ENCODE peak calls at places on chromosome 22, in eight cellular contexts. One of them, this sample, is unnamed.

GRCh38 chr22:23178512-23179254 is 1.6 kb upstream of the BCR start:
- DNase-seq in body of pancreas: peak; percentile 60
- DNase-seq in endodermal cell: peak; percentile 90
- DNase-seq in neural progenitor cell: peak; percentile 84
- DNase-seq in neuronal stem cell: no peak
- DNase-seq in RWPE2: no peak
- DNase-seq in psoas muscle: peak; percentile 60
- DNase-seq in uterus: peak; percentile 74
- DNase-seq in this sample: peak; percentile 81

GRCh38 chr22:24391836-24392217 is 35.6 kb upstream of the ADORA2A start:
- DNase-seq in body of pancreas: no peak
- DNase-seq in endodermal cell: no peak
- DNase-seq in neural progenitor cell: no peak
- DNase-seq in neuronal stem cell: no peak
- DNase-seq in RWPE2: no peak
- DNase-seq in psoas muscle: no peak
- DNase-seq in uterus: no peak
- DNase-seq in this sample: no peak

GRCh38 chr22:19705181-19705934 is 8.9 kb upstream of the SEPTIN5 start:
- DNase-seq in body of pancreas: no peak
- DNase-seq in endodermal cell: peak; percentile 96
- DNase-seq in neural progenitor cell: peak; percentile 67
- DNase-seq in neuronal stem cell: no peak
- DNase-seq in RWPE2: peak; percentile 47
- DNase-seq in psoas muscle: no peak
- DNase-seq in uterus: no peak
- DNase-seq in this sample: no peak

GRCh38 chr22:45376009-45376408 is 37.4 kb downstream of the SMC1B start:
- DNase-seq in body of pancreas: no peak
- DNase-seq in endodermal cell: no peak
- DNase-seq in neural progenitor cell: no peak
- DNase-seq in neuronal stem cell: no peak
- DNase-seq in RWPE2: no peak
- DNase-seq in psoas muscle: no peak
- DNase-seq in uterus: no peak
- DNase-seq in this sample: no peak

GRCh38 chr22:20463324-20464095 is 25.9 kb upstream of the SCARF2 start:
- DNase-seq in body of pancreas: no peak
- DNase-seq in endodermal cell: no peak
- DNase-seq in neural progenitor cell: no peak
- DNase-seq in neuronal stem cell: no peak
- DNase-seq in RWPE2: no peak
- DNase-seq in psoas muscle: peak; percentile 28
- DNase-seq in uterus: no peak
- DNase-seq in this sample: no peak

GRCh38 chr22:19598054-19598855 is 74.0 kb upstream of the CLDN5 start:
- DNase-seq in body of pancreas: no peak
- DNase-seq in endodermal cell: no peak
- DNase-seq in neural progenitor cell: no peak
- DNase-seq in neuronal stem cell: no peak
- DNase-seq in RWPE2: no peak
- DNase-seq in psoas muscle: no peak
- DNase-seq in uterus: no peak
- DNase-seq in this sample: no peak

GRCh38 chr22:39994566-39995345 is at the start of gene FAM83F:
- DNase-seq in body of pancreas: peak; percentile 69
- DNase-seq in endodermal cell: peak; percentile 86
- DNase-seq in neural progenitor cell: peak; percentile 78
- DNase-seq in neuronal stem cell: no peak
- DNase-seq in RWPE2: no peak
- DNase-seq in psoas muscle: no peak
- DNase-seq in uterus: no peak
- DNase-seq in this sample: peak; percentile 24

GRCh38 chr22:32590556-32590955 is 115.9 kb downstream of the FBXO7 start:
- DNase-seq in body of pancreas: no peak
- DNase-seq in endodermal cell: no peak
- DNase-seq in neural progenitor cell: no peak
- DNase-seq in neuronal stem cell: no peak
- DNase-seq in RWPE2: no peak
- DNase-seq in psoas muscle: no peak
- DNase-seq in uterus: no peak
- DNase-seq in this sample: no peak

GRCh38 chr22:19120829-19121630 is 1.2 kb downstream of the DGCR2 start:
- DNase-seq in body of pancreas: peak; percentile 83
- DNase-seq in endodermal cell: peak; percentile 81
- DNase-seq in neural progenitor cell: peak; percentile 46
- DNase-seq in neuronal stem cell: no peak
- DNase-seq in RWPE2: no peak
- DNase-seq in psoas muscle: no peak
- DNase-seq in uterus: no peak
- DNase-seq in this sample: peak; percentile 67

GRCh38 chr22:45192701-45193187 is 29.0 kb downstream of the NUP50 start:
- DNase-seq in body of pancreas: no peak
- DNase-seq in endodermal cell: peak; percentile 85
- DNase-seq in neural progenitor cell: peak; percentile 68
- DNase-seq in neuronal stem cell: no peak
- DNase-seq in RWPE2: no peak
- DNase-seq in psoas muscle: no peak
- DNase-seq in uterus: no peak
- DNase-seq in this sample: peak; percentile 80

GRCh38 chr22:22754268-22754657 is 109.8 kb downstream of the GGTLC2 start:
- DNase-seq in body of pancreas: no peak
- DNase-seq in endodermal cell: no peak
- DNase-seq in neural progenitor cell: no peak
- DNase-seq in neuronal stem cell: no peak
- DNase-seq in RWPE2: no peak
- DNase-seq in psoas muscle: no peak
- DNase-seq in uterus: no peak
- DNase-seq in this sample: no peak

GRCh38 chr22:22810018-22810427 is 77.6 kb upstream of the IGLL5 start:
- DNase-seq in body of pancreas: peak; percentile 35
- DNase-seq in endodermal cell: peak; percentile 89
- DNase-seq in neural progenitor cell: peak; percentile 82
- DNase-seq in neuronal stem cell: no peak
- DNase-seq in RWPE2: no peak
- DNase-seq in psoas muscle: peak; percentile 52
- DNase-seq in uterus: no peak
- DNase-seq in this sample: peak; percentile 58

GRCh38 chr22:21568207-21569075 is 927 bp downstream of the UBE2L3 start:
- DNase-seq in body of pancreas: peak; percentile 17
- DNase-seq in endodermal cell: peak; percentile 73
- DNase-seq in neural progenitor cell: peak; percentile 59
- DNase-seq in neuronal stem cell: no peak
- DNase-seq in RWPE2: no peak
- DNase-seq in psoas muscle: no peak
- DNase-seq in uterus: no peak
- DNase-seq in this sample: peak; percentile 49

GRCh38 chr22:19336133-19337075 is 44.9 kb upstream of the CLTCL1 start:
- DNase-seq in body of pancreas: no peak
- DNase-seq in endodermal cell: no peak
- DNase-seq in neural progenitor cell: no peak
- DNase-seq in neuronal stem cell: no peak
- DNase-seq in RWPE2: no peak
- DNase-seq in psoas muscle: no peak
- DNase-seq in uterus: no peak
- DNase-seq in this sample: no peak

GRCh38 chr22:45318558-45319318 is 9.0 kb downstream of the FAM118A start:
- DNase-seq in body of pancreas: no peak
- DNase-seq in endodermal cell: no peak
- DNase-seq in neural progenitor cell: peak; percentile 32
- DNase-seq in neuronal stem cell: no peak
- DNase-seq in RWPE2: no peak
- DNase-seq in psoas muscle: no peak
- DNase-seq in uterus: no peak
- DNase-seq in this sample: no peak

GRCh38 chr22:41021039-41021654 is 70.0 kb downstream of the RBX1 start:
- DNase-seq in body of pancreas: peak; percentile 3
- DNase-seq in endodermal cell: peak; percentile 70
- DNase-seq in neural progenitor cell: peak; percentile 10
- DNase-seq in neuronal stem cell: no peak
- DNase-seq in RWPE2: no peak
- DNase-seq in psoas muscle: peak; percentile 13
- DNase-seq in uterus: peak; percentile 24
- DNase-seq in this sample: peak; percentile 54

GRCh38 chr22:31947296-31947695 is 3.0 kb downstream of the YWHAH start:
- DNase-seq in body of pancreas: peak; percentile 36
- DNase-seq in endodermal cell: no peak
- DNase-seq in neural progenitor cell: no peak
- DNase-seq in neuronal stem cell: no peak
- DNase-seq in RWPE2: no peak
- DNase-seq in psoas muscle: no peak
- DNase-seq in uterus: no peak
- DNase-seq in this sample: no peak

DNA sequence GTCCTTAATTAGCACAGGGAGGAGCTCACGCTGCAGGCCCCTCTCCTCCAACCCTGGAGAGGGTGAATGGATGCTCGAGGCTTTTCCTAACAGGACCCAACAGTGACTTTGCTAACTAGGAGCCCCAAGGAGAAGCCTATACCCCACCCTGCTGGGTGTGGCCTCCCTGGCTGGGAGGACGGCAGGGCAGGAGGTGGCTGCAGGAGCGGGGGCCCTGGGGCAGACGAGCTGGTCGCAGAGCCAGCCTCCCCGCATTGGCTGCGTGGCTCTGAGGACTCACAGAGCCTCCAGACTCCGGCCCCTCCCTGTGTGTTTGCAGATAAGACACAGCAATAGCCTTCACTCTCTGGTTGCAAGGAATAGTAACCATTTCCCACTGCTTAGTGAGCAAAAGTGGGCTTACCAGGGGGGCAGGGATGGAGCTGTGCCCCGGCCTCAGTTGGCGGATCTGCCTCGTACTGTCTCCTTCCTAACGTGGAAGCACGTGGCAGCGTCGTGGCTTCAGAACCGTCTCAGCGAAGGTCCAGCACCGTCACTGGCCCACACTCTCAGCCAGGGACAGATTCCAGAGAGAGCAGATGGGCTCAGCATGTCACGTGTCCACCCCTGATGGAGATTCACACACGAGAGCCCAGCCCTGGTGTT is 1087.5 kb downstream of the BRD1 start:
- DNase-seq in body of pancreas: no peak
- DNase-seq in endodermal cell: no peak
- DNase-seq in neural progenitor cell: no peak
- DNase-seq in neuronal stem cell: no peak
- DNase-seq in RWPE2: no peak
- DNase-seq in psoas muscle: no peak
- DNase-seq in uterus: no peak
- DNase-seq in this sample: peak; percentile 1
- H3K9me3 ChIP-seq in body of pancreas: no peaks in the 10 kb centered on the region
- H3K9me3 ChIP-seq in endodermal cell: no peaks in the 10 kb centered on the region
- H3K9me3 ChIP-seq in neural progenitor cell: no peaks in the 10 kb centered on the region
- H3K9me3 ChIP-seq in neuronal stem cell: no peaks in the 10 kb centered on the region
- H3K9me3 ChIP-seq in RWPE2: no peaks in the 10 kb centered on the region
- H3K9me3 ChIP-seq in psoas muscle: no peaks in the 10 kb centered on the region
- H3K9me3 ChIP-seq in uterus: no peaks in the 10 kb centered on the region
- H3K9me3 ChIP-seq in this sample: no peaks in the 10 kb centered on the region

DNA sequence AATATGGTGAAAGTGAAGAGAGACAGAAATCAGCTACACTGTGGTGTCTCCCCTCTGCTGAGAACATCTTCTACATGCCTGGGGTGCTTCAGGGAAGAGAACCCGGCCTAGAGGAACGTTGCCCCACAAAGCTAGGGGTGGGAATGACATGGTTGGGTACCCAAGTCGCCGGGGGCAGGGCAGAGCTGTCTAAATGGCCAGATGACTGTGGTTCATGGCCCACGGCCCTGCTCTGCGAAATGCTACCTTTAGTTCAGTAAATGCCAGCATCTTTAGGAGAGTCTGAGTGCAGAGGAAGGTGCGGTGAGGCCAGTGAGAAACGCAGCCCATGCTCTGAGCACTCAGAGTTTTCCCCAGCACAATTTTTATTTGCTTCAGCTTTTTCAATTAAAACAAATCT is 12.8 kb downstream of the BRD1 start:
- DNase-seq in body of pancreas: no peak
- DNase-seq in endodermal cell: no peak
- DNase-seq in neural progenitor cell: no peak
- DNase-seq in neuronal stem cell: no peak
- DNase-seq in RWPE2: no peak
- DNase-seq in psoas muscle: no peak
- DNase-seq in uterus: no peak
- DNase-seq in this sample: no peak
- H3K4me1 ChIP-seq in body of pancreas: peaks cover 64% of the 10 kb centered on the region
- H3K4me1 ChIP-seq in endodermal cell: no peaks in the 10 kb centered on the region
- H3K4me1 ChIP-seq in neural progenitor cell: no peaks in the 10 kb centered on the region
- H3K4me1 ChIP-seq in neuronal stem cell: no peaks in the 10 kb centered on the region
- H3K4me1 ChIP-seq in RWPE2: no peaks in the 10 kb centered on the region
- H3K4me1 ChIP-seq in psoas muscle: peaks cover 29% of the 10 kb centered on the region
- H3K4me1 ChIP-seq in uterus: peaks cover 6% of the 10 kb centered on the region
- H3K4me1 ChIP-seq in this sample: peaks cover 7% of the 10 kb centered on the region

GRCh38 chr22:49369726-49370717 is 457.7 kb downstream of the BRD1 start:
- DNase-seq in body of pancreas: no peak
- DNase-seq in endodermal cell: peak; percentile 42
- DNase-seq in neural progenitor cell: no peak
- DNase-seq in neuronal stem cell: no peak
- DNase-seq in RWPE2: peak; percentile 35
- DNase-seq in psoas muscle: no peak
- DNase-seq in uterus: no peak
- DNase-seq in this sample: no peak
- H3K9me3 ChIP-seq in body of pancreas: no peaks in the 10 kb centered on the region
- H3K9me3 ChIP-seq in endodermal cell: no peaks in the 10 kb centered on the region
- H3K9me3 ChIP-seq in neural progenitor cell: no peaks in the 10 kb centered on the region
- H3K9me3 ChIP-seq in neuronal stem cell: no peaks in the 10 kb centered on the region
- H3K9me3 ChIP-seq in RWPE2: peaks cover 1% of the 10 kb centered on the region
- H3K9me3 ChIP-seq in psoas muscle: no peaks in the 10 kb centered on the region
- H3K9me3 ChIP-seq in uterus: no peaks in the 10 kb centered on the region
- H3K9me3 ChIP-seq in this sample: no peaks in the 10 kb centered on the region

DNA sequence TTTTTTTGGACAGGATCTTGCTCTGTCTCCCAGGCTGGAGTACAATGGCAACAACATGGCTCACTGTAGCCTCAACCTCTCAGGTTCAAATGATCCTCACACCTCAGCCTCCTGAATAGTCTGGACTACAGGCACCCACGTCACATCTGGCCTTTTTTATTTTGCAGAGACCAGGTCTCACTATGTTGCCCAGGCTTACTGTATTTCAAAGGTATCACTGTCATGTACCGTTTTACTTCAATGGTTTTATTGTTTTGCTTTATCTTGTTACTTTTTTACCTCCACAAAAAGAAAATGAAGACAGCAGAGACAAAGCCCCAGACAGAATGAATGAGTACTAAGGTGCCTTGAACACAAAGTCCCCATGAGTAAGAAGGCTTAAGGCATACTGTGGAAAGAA is 5.1 kb downstream of the TCF20 start:
- DNase-seq in body of pancreas: no peak
- DNase-seq in endodermal cell: no peak
- DNase-seq in neural progenitor cell: no peak
- DNase-seq in neuronal stem cell: no peak
- DNase-seq in RWPE2: no peak
- DNase-seq in psoas muscle: no peak
- DNase-seq in uterus: no peak
- DNase-seq in this sample: no peak
- H3K4me1 ChIP-seq in body of pancreas: peaks cover 17% of the 10 kb centered on the region
- H3K4me1 ChIP-seq in endodermal cell: peaks cover 13% of the 10 kb centered on the region
- H3K4me1 ChIP-seq in neural progenitor cell: peaks cover 27% of the 10 kb centered on the region
- H3K4me1 ChIP-seq in neuronal stem cell: peaks cover 7% of the 10 kb centered on the region
- H3K4me1 ChIP-seq in RWPE2: no peaks in the 10 kb centered on the region
- H3K4me1 ChIP-seq in psoas muscle: peaks cover 8% of the 10 kb centered on the region
- H3K4me1 ChIP-seq in uterus: no peaks in the 10 kb centered on the region
- H3K4me1 ChIP-seq in this sample: peaks cover 51% of the 10 kb centered on the region